ENCODE peak calls at places on chromosome 20, in four cellular contexts. Q, F, T and V are unnamed samples.
A peak's percentile ranks its signal among the peaks of the same experiment; 100 is the strongest.

GRCh38 chr20:19381947-19382346 is 169.5 kb downstream of the SLC24A3 start:
- DNase-seq in Q (no peak), F (no peak), T (no peak), V (no peak)

GRCh38 chr20:25282034-25282781 is 34.3 kb downstream of the PYGB start:
- DNase-seq in Q (no peak), F (no peak), T (peak; percentile 6), V (no peak)

GRCh38 chr20:23157741-23158140 is 71.6 kb upstream of the CD93 start:
- DNase-seq in Q (no peak), F (no peak), T (no peak), V (no peak)

GRCh38 chr20:6026051-6026450 is 27.8 kb downstream of the LRRN4 start:
- DNase-seq in Q (peak; percentile 56), F (peak; percentile 70), T (no peak), V (peak; percentile 61)

GRCh38 chr20:35788796-35789195 is 17.0 kb downstream of the PHF20 start:
- DNase-seq in Q (no peak), F (no peak), T (no peak), V (no peak)

GRCh38 chr20:47502801-47503239 is 1.1 kb downstream of the NCOA3 start:
- DNase-seq in Q (peak; percentile 54), F (peak; percentile 11), T (no peak), V (peak; percentile 63)

GRCh38 chr20:33687993-33688937 is 2.1 kb upstream of the E2F1 start:
- DNase-seq in Q (no peak), F (no peak), T (no peak), V (no peak)

GRCh38 chr20:36541227-36542018 is at the start of gene MYL9:
- DNase-seq in Q (peak; percentile 80), F (peak; percentile 73), T (peak; percentile 94), V (peak; percentile 81)

GRCh38 chr20:35387334-35387733 is 24.4 kb downstream of the UQCC1 start:
- DNase-seq in Q (peak; percentile 71), F (no peak), T (no peak), V (peak; percentile 64)

GRCh38 chr20:653590-654426 is 808 bp upstream of the SRXN1 start:
- DNase-seq in Q (no peak), F (no peak), T (no peak), V (no peak)

GRCh38 chr20:42274977-42275376 is 656.8 kb upstream of the CHD6 start:
- DNase-seq in Q (no peak), F (no peak), T (no peak), V (no peak)

GRCh38 chr20:14199111-14199510 is 138.3 kb downstream of the FLRT3 start:
- DNase-seq in Q (no peak), F (peak; percentile 20), T (no peak), V (peak; percentile 13)

GRCh38 chr20:34578521-34579147 is 20.1 kb downstream of the MAP1LC3A start:
- DNase-seq in Q (no peak), F (no peak), T (no peak), V (no peak)

GRCh38 chr20:24657878-24658620 is 188.6 kb downstream of the SYNDIG1 start:
- DNase-seq in Q (peak; percentile 33), F (peak; percentile 11), T (no peak), V (no peak)

GRCh38 chr20:16661738-16662137 is 68.1 kb upstream of the SNRPB2 start:
- DNase-seq in Q (no peak), F (no peak), T (no peak), V (no peak)

GRCh38 chr20:58852559-58853271 is at the start of gene GNAS:
- DNase-seq in Q (peak; percentile 66), F (peak; percentile 39), T (no peak), V (peak; percentile 69)

GRCh38 chr20:11810316-11811130 is 107.2 kb upstream of the BTBD3 start:
- DNase-seq in Q (peak; percentile 36), F (no peak), T (no peak), V (no peak)

GRCh38 chr20:32204485-32205115 is 2.9 kb downstream of the PLAGL2 start:
- DNase-seq in Q (no peak), F (no peak), T (no peak), V (no peak)
- H3K4me3 ChIP-seq in Q (no peak overlapping the region), F (no peak overlapping the region), T (no peak overlapping the region), V (no peak overlapping the region)

DNA sequence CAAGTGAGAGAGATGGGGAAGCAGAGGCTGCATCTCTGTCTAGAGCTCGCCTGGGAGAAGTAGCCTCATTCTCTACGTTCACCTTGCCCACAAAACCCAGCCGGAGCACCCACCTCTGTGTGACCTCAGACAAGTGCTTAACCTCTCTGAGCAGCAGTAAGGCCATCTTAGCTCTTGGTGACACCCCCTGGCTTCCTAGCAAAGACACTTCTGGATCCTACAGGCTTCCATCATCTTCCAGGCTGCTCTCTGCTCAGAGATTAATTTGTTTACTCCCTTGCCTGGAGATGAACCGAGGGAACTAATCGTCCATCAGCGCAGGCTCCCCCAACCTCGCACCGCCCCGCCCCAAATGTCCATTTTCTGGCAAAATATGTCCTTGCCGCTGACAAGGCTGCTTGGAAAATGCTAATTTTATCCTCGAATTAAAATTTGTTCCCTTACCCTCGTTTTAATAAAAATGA is 24.0 kb upstream of the CTNNBL1 start:
- DNase-seq in Q (no peak), F (no peak), T (no peak), V (no peak)
- H3K4me3 ChIP-seq in Q (peak overlapping the region; percentile 41), F (no peak overlapping the region), T (no peak overlapping the region), V (no peak overlapping the region)

GRCh38 chr20:54477134-54477533 is 1.7 kb downstream of the DOK5 start:
- DNase-seq in Q (no peak), F (no peak), T (no peak), V (no peak)
- H3K4me3 ChIP-seq in Q (peak overlapping the region; percentile 93), F (no peak overlapping the region), T (no peak overlapping the region), V (peak overlapping the region; percentile 62)

GRCh38 chr20:9571783-9572182 is 57.4 kb downstream of the LAMP5 start:
- DNase-seq in Q (no peak), F (no peak), T (no peak), V (no peak)

GRCh38 chr20:9574182-9574581 is 59.8 kb downstream of the LAMP5 start:
- DNase-seq in Q (no peak), F (no peak), T (no peak), V (no peak)

GRCh38 chr20:9575836-9576235 is 61.4 kb downstream of the LAMP5 start:
- DNase-seq in Q (no peak), F (no peak), T (no peak), V (no peak)

GRCh38 chr20:9572690-9573089 is 58.3 kb downstream of the LAMP5 start:
- DNase-seq in Q (no peak), F (no peak), T (no peak), V (no peak)

DNA sequence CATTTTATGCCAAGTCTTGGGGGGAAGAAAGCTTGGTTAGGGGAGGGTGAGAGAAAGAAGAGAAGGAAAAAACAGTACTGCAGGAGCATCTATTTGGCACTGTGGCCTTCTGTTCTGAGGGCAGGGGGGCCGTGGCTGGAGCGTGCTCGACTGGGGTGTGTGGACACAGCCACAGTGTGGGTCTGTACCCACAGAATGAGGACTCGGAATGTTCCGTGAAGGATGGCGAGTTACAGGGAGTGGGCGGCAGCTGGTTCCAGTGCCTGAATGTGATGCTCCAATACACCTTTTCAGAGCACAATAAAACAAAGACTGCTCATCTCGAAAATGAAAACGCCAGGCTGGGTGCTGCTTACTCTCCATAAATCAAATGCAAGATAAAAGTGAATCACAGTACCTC is 59.2 kb downstream of the LAMP5 start:
- DNase-seq in Q (no peak), F (no peak), T (no peak), V (no peak)
- H3K4me3 ChIP-seq in Q (no peak overlapping the region), F (no peak overlapping the region), T (no peak overlapping the region), V (no peak overlapping the region)

DNA sequence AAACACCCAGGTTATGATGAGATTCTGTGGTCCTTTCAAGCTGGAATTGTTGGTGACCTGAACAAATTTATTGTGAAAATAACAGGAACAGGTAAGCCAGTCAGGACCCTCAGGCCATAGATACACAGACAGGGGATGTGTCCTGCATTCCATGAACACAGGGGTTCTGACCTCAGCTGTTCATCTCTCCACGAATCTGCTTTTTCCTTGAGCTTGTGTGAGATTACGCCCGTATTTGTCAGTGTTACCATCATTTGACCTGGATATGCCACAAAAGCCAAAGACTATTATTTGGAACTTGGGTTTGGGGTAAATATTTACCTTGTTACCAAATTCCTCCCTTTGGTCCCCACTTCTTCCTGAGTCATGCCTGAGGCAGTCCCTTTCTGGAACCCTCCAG is 288.9 kb downstream of the PREX1 start:
- DNase-seq in Q (no peak), F (no peak), T (no peak), V (no peak)
- H3K4me3 ChIP-seq in Q (no peak overlapping the region), F (no peak overlapping the region), T (no peak overlapping the region), V (no peak overlapping the region)

GRCh38 chr20:51223163-51223562 is 200.3 kb upstream of the KCNG1 start:
- DNase-seq in Q (no peak), F (no peak), T (no peak), V (no peak)

GRCh38 chr20:51219544-51219943 is 196.6 kb upstream of the KCNG1 start:
- DNase-seq in Q (no peak), F (no peak), T (no peak), V (no peak)

GRCh38 chr20:51220293-51220706 is 197.4 kb upstream of the KCNG1 start:
- DNase-seq in Q (peak; percentile 3), F (no peak), T (no peak), V (peak; percentile 20)

GRCh38 chr20:51221103-51221502 is 198.2 kb upstream of the KCNG1 start:
- DNase-seq in Q (no peak), F (no peak), T (no peak), V (no peak)

DNA sequence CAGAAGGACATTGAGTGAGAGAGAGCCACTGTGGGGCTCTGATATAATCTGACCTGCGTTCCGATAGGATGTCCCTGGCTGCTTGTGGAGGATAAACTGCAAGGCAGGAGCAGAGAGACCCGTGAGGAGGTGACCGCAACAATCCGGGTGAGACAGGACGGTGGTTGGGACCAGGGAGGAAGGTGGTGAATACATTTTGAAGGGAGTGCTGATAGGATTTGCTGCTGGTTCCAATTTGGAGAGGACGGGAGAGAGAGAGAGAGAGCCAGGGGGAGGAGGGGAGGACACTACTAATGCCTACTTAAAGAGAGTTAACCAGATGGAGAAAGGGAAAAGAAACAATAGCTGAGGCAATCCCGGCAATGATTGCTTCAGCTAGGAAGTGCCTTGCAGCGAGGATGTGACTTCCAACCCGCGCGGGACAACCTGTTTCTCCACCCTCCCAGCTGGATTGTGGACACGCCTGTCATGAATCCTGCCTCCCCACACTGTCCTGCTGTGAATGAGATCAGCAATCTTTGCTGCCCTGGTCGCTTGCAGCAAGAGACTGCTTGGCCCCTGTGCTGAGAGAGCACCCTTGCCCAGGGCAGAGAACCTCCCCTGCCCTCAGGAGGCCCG is 199.0 kb upstream of the KCNG1 start:
- DNase-seq in Q (peak; percentile 86), F (no peak), T (no peak), V (peak; percentile 83)
- H3K4me3 ChIP-seq in Q (peak overlapping the region; percentile 8), F (no peak overlapping the region), T (no peak overlapping the region), V (no peak overlapping the region)

DNA sequence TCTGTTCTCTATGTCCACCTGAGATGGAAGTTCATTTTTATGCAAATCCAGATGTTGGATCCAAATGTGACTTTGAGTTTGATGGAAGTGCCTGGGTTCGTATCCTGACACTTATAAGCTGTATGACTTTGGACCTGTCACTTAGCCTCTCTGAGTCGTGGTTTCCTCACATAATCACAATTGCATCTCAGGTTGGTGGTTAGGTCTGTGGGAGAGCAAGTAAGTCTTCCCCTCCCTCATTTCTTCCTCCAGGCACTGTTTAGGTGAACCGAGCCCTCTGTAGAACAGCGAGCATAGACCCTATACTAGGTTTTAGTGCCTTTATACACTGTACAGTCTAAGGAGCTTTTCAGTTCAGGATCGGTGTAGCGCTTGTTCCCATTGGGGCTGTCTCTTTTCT is 11.6 kb downstream of the TOX2 start:
- DNase-seq in Q (no peak), F (no peak), T (no peak), V (no peak)
- H3K4me3 ChIP-seq in Q (no peak overlapping the region), F (no peak overlapping the region), T (no peak overlapping the region), V (no peak overlapping the region)

GRCh38 chr20:62030834-62031434 is 34.7 kb downstream of the TAF4 start:
- DNase-seq in Q (no peak), F (no peak), T (no peak), V (no peak)
- H3K4me3 ChIP-seq in Q (no peak overlapping the region), F (no peak overlapping the region), T (no peak overlapping the region), V (no peak overlapping the region)